ENCODE peak calls at places on chromosomes 6 and 20, in seven cellular contexts. I is GM23338, O is HL-60, E is spleen, Y is endothelial cell of umbilical vein, V is transverse colon, S is breast epithelium. W is an unnamed sample.

GRCh38 chr6:107769053-107769658 is 55.0 kb downstream of the SCML4 start:
- DNase-seq in O (no peak), V (no peak), E (no peak), I (peak; percentile 15), Y (no peak), S (no peak), W (no peak)

GRCh38 chr6:139291813-139292619 is at the start of gene TXLNB:
- DNase-seq in I (peak; percentile 38), O (peak; percentile 74), Y (peak; percentile 65), S (peak; percentile 57), E (peak; percentile 94), V (peak; percentile 78), W (peak; percentile 95)

GRCh38 chr20:37699202-37699601 is 5.4 kb downstream of the CTNNBL1 start:
- DNase-seq in S (no peak), E (no peak), V (no peak), I (no peak), Y (peak; percentile 82), O (no peak), W (no peak)

GRCh38 chr20:47365023-47365764 is 8.7 kb upstream of the ZMYND8 start:
- DNase-seq in Y (no peak), S (no peak), E (peak; percentile 13), V (no peak), O (no peak), I (no peak), W (no peak)

GRCh38 chr6:109450801-109451200 is 4.8 kb downstream of the MICAL1 start:
- DNase-seq in Y (no peak), S (no peak), I (no peak), O (no peak), E (no peak), V (no peak), W (no peak)

GRCh38 chr6:39929733-39930461 is 4.4 kb downstream of the MOCS1 start:
- DNase-seq in V (no peak), Y (peak; percentile 3), E (peak; percentile 32), I (no peak), O (no peak), S (no peak), W (no peak)

GRCh38 chr6:31799781-31800180 is 4.2 kb upstream of the VARS1 start:
- DNase-seq in O (no peak), Y (no peak), E (peak; percentile 43), S (no peak), I (no peak), V (no peak), W (no peak)

GRCh38 chr20:33685328-33686007 is 717 bp downstream of the E2F1 start:
- DNase-seq in S (no peak), O (peak; percentile 82), Y (peak; percentile 13), I (peak; percentile 64), E (peak; percentile 87), V (peak; percentile 72), W (no peak)

GRCh38 chr6:111417946-111418345 is 65.1 kb downstream of the REV3L start:
- DNase-seq in I (no peak), V (no peak), E (no peak), Y (no peak), O (no peak), S (no peak), W (no peak)

GRCh38 chr20:16462711-16463110 is 110.5 kb downstream of the KIF16B start:
- DNase-seq in S (no peak), V (no peak), E (no peak), I (peak; percentile 66), Y (no peak), O (no peak), W (no peak)

GRCh38 chr6:32982702-32983492 is 14.5 kb downstream of the BRD2 start:
- DNase-seq in E (no peak), I (no peak), S (no peak), V (no peak), O (no peak), Y (no peak), W (no peak)

GRCh38 chr6:32977953-32978324 is 9.5 kb downstream of the BRD2 start:
- DNase-seq in E (no peak), S (no peak), O (no peak), I (no peak), Y (no peak), V (no peak), W (no peak)

GRCh38 chr6:32982084-32982701 is 13.8 kb downstream of the BRD2 start:
- DNase-seq in I (no peak), O (no peak), S (no peak), Y (no peak), E (no peak), V (no peak), W (no peak)

GRCh38 chr6:32979720-32980487 is 11.5 kb downstream of the BRD2 start:
- DNase-seq in Y (no peak), V (no peak), S (no peak), O (no peak), E (no peak), I (no peak), W (no peak)

GRCh38 chr6:32980488-32981038 is 12.2 kb downstream of the BRD2 start:
- DNase-seq in E (no peak), O (peak; percentile 47), I (no peak), V (no peak), S (no peak), Y (no peak), W (no peak)
- TF ChIP-seq POLR2AphosphoS5 in E (peak; percentile 67), O (peak; percentile 31), I (no peak), V (no peak), S (no peak), Y (no peak), W (no peak)

DNA sequence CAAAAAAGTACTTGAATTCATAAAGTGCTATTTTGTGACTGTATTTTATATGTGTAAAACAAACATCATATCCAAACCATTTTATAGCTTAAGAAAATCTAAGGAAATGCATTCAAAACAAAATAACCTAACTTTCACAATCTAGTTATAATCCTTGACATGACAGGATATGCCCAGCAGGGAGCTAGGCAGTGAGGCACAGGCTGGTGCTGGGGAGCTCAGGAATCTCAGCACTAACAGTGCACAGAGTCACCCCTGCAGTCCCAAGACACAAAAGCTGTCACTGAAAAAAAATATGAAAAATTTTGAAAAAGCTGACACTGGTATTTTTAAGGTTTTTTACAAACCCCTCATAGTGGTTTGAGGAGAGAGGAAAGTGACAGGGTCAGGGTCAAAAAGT is 24.2 kb downstream of the LGSN start:
- DNase-seq in V (no peak), E (no peak), Y (no peak), I (peak; percentile 35), S (no peak), O (no peak), W (no peak)
- TF ChIP-seq CTCF in V (no peak), E (no peak), Y (no peak), I (no peak), S (no peak), O (no peak), W (no peak)

GRCh38 chr20:58514321-58515239 is 619 bp downstream of the APCDD1L start:
- DNase-seq in E (no peak), Y (no peak), I (peak; percentile 69), O (no peak), V (no peak), S (no peak), W (peak; percentile 26)

GRCh38 chr20:58513580-58514285 is 1.5 kb downstream of the APCDD1L start:
- DNase-seq in S (no peak), I (no peak), E (no peak), O (no peak), Y (no peak), V (no peak), W (no peak)

GRCh38 chr20:58518387-58518786 is 3.2 kb upstream of the APCDD1L start:
- DNase-seq in I (no peak), E (no peak), Y (no peak), V (no peak), O (no peak), S (no peak), W (peak; percentile 27)

GRCh38 chr20:58512808-58513552 is 2.2 kb downstream of the APCDD1L start:
- DNase-seq in I (peak; percentile 27), Y (no peak), O (no peak), S (no peak), V (no peak), E (no peak), W (peak; percentile 59)

DNA sequence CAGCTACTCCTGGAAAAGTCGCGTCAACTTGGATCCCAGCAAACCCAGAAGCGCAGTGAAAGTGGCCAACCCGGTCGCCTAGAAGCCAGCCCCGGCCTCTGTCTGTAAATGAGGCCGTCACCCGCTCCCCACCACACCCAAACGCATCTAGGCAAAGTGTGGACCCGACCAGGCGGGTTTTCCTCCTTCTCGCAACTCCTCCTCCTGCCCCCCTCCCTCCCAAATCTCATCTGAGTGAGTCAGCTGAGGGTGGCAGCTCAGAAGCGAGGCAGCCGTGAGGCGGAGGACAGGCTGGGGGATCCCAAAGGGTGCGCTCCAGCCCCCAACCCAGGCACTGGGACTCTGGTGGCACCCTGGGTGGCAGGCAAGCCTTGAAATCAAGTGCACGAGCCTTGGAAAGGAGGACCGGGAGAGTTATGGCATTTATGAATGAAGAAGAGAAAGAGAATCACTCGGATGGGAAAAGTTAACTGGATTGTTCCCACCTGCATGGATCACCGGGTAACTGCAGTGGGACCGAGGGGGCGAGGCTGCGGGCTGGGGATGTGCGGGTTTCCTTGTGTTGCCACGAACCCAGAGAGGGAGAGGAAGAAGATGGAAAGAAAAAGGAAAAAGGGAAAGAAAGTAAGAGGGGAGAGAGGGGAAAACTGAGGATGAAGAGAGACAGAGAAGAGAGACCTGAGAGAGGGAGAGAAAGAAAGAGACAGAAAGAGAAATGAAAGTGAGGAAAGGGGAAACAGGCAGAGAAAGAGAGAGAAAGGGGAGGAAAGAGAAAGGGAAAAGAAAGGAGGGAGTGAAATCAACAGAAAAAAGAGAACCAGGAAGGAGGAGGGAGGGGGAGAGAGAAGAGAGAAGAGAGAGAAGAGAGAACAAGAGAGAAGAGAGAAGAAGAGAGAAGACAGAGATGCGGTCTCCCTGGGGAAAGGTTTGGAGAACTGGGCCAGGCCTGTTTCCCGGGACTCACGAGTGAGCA is at the start of gene APCDD1L:
- DNase-seq in I (peak; percentile 78), E (no peak), Y (no peak), O (no peak), S (no peak), V (no peak), W (peak; percentile 60)
- H3K4me3 ChIP-seq in I (peak within 1 kb of the TSS; percentile 79), E (no peak within 1 kb of the TSS), Y (peak within 1 kb of the TSS; percentile 16), O (no peak within 1 kb of the TSS), S (peak within 1 kb of the TSS; percentile 38), V (peak within 1 kb of the TSS; percentile 24), W (peak within 1 kb of the TSS; percentile 38)

GRCh38 chr20:8229090-8229489 is 97.0 kb downstream of the PLCB1 start:
- DNase-seq in E (no peak), I (no peak), Y (no peak), V (no peak), S (no peak), O (no peak), W (no peak)

GRCh38 chr20:8234580-8234979 is 102.5 kb downstream of the PLCB1 start:
- DNase-seq in Y (no peak), V (no peak), S (no peak), E (no peak), O (no peak), I (no peak), W (no peak)

GRCh38 chr20:8228315-8228714 is 96.2 kb downstream of the PLCB1 start:
- DNase-seq in O (no peak), V (no peak), S (no peak), E (no peak), I (no peak), Y (no peak), W (no peak)

GRCh38 chr20:8231038-8231437 is 99.0 kb downstream of the PLCB1 start:
- DNase-seq in Y (no peak), V (no peak), S (no peak), I (no peak), E (no peak), O (no peak), W (no peak)

DNA sequence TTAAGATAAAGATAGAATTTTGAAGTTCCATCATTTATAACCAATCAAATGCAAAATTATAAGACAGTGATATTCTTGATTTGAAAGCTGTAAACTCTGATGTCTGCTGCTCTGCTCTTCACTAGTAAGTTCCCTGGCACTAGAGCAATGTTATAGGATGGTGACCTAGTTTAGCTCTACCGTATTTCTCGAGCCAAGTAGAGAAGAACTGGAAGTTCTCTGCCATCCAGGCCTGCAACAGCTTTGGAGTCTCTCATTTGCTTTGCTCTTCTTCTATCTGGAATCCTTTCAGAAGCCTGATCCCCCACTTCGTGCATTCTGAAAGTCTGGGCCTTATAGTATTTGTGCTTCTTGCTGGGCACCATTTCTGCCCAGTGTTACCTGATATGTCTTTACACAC is 100.3 kb downstream of the PLCB1 start:
- DNase-seq in Y (no peak), S (no peak), O (no peak), E (no peak), V (no peak), I (no peak), W (no peak)
- TF ChIP-seq POLR2AphosphoS5 in Y (no peak), S (no peak), O (no peak), E (no peak), V (no peak), I (no peak), W (no peak)

W was measured in sigmoid colon.